ENCODE peak calls at places on chromosomes 3 and 15, in five cellular contexts. U is left lung, C is heart right ventricle, B is H9, A is AG04450. S is an unnamed sample.

GRCh38 chr3:175199961-175200360 is 340.8 kb downstream of the NAALADL2 start:
- DNase-seq in U (no peak), C (no peak), B (no peak), A (no peak), S (no peak)

GRCh38 chr3:43670635-43671522 is 19.9 kb upstream of the ABHD5 start:
- DNase-seq in U (no peak), C (no peak), B (no peak), A (no peak), S (no peak)

GRCh38 chr3:64342940-64343691 is 117.8 kb upstream of the PRICKLE2 start:
- DNase-seq in U (no peak), C (no peak), B (no peak), A (peak), S (no peak)

GRCh38 chr3:10234526-10235230 is 13.6 kb upstream of the TATDN2 start:
- DNase-seq in U (no peak), C (no peak), B (peak), A (no peak), S (no peak)

GRCh38 chr3:192850501-192850981 is 67.1 kb downstream of the MB21D2 start:
- DNase-seq in U (no peak), C (no peak), B (no peak), A (no peak), S (peak)

GRCh38 chr3:59425942-59426341 is 376.1 kb upstream of the CFAP20DC start:
- DNase-seq in U (no peak), C (no peak), B (no peak), A (no peak), S (no peak)

GRCh38 chr3:158419820-158420653 is 151.0 kb upstream of the MLF1 start:
- DNase-seq in U (no peak), C (no peak), B (no peak), A (no peak), S (no peak)

GRCh38 chr15:40249477-40250303 is 10.8 kb downstream of the PAK6 start:
- DNase-seq in U (peak), C (no peak), B (no peak), A (no peak), S (no peak)

GRCh38 chr3:84978833-84979232 is 20.0 kb downstream of the CADM2 start:
- DNase-seq in U (no peak), C (no peak), B (no peak), A (no peak), S (no peak)

GRCh38 chr3:45988100-45988761 is 7.4 kb downstream of the FYCO1 start:
- DNase-seq in U (no peak), C (no peak), B (no peak), A (no peak), S (no peak)
- H3K27ac ChIP-seq in U (peak), C (peak), B (no peak), A (peak), S (peak)

GRCh38 chr3:53132347-53132746 is 2.1 kb upstream of the RFT1 start:
- DNase-seq in U (no peak), C (no peak), B (no peak), A (no peak), S (no peak)

GRCh38 chr3:53129344-53129743 is 891 bp downstream of the RFT1 start:
- DNase-seq in U (no peak), C (no peak), B (no peak), A (no peak), S (no peak)

GRCh38 chr3:53130179-53131135 is at the start of gene RFT1:
- DNase-seq in U (peak), C (peak), B (peak), A (peak), S (peak)

GRCh38 chr3:53134631-53135232 is 4.5 kb upstream of the RFT1 start:
- DNase-seq in U (peak), C (peak), B (peak), A (peak), S (no peak)

GRCh38 chr3:53131136-53131495 is 881 bp upstream of the RFT1 start:
- DNase-seq in U (no peak), C (no peak), B (no peak), A (no peak), S (no peak)
- H3K27ac ChIP-seq in U (peak), C (no peak), B (no peak), A (peak), S (peak)

GRCh38 chr15:41545218-41545617 is 1.2 kb upstream of the RPAP1 start:
- DNase-seq in U (peak), C (no peak), B (no peak), A (no peak), S (no peak)

GRCh38 chr15:41550066-41550805 is 6.2 kb upstream of the RPAP1 start:
- DNase-seq in U (peak), C (no peak), B (no peak), A (no peak), S (no peak)

GRCh38 chr15:41543521-41543870 is 561 bp downstream of the RPAP1 start:
- DNase-seq in U (no peak), C (no peak), B (no peak), A (no peak), S (no peak)

GRCh38 chr15:41546846-41547786 is 3.1 kb upstream of the RPAP1 start:
- DNase-seq in U (peak), C (no peak), B (no peak), A (no peak), S (no peak)

DNA sequence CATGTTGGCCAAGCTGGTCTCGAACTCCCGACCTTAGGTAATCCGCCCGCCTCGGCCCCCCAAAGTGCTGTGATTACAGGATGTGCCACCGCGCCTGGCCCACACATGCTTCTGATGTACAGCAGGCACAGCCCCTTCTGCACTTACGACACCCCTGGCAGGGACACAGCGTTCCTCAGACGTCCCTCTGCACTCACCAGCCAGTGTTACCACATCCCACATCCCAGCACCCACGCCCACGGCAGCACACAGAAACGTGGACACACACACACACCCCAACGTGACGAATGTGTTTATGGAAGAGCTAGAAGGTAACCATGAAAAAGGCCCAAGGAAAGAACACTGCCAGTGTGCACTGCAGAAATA is 576 bp upstream of the RPAP1 start:
- DNase-seq in U (peak), C (no peak), B (no peak), A (no peak), S (no peak)
- H3K27ac ChIP-seq in U (no peak), C (no peak), B (no peak), A (no peak), S (no peak)

GRCh38 chr3:133921592-133921991 is 25.9 kb upstream of the RAB6B start:
- DNase-seq in U (no peak), C (no peak), B (no peak), A (no peak), S (no peak)
- H3K27ac ChIP-seq in U (no peak), C (no peak), B (no peak), A (no peak), S (no peak)

GRCh38 chr3:47016086-47016933 is 36.8 kb downstream of the NBEAL2 start:
- DNase-seq in U (no peak), C (no peak), B (no peak), A (no peak), S (no peak)
- H3K27ac ChIP-seq in U (no peak), C (no peak), B (no peak), A (peak), S (no peak)

DNA sequence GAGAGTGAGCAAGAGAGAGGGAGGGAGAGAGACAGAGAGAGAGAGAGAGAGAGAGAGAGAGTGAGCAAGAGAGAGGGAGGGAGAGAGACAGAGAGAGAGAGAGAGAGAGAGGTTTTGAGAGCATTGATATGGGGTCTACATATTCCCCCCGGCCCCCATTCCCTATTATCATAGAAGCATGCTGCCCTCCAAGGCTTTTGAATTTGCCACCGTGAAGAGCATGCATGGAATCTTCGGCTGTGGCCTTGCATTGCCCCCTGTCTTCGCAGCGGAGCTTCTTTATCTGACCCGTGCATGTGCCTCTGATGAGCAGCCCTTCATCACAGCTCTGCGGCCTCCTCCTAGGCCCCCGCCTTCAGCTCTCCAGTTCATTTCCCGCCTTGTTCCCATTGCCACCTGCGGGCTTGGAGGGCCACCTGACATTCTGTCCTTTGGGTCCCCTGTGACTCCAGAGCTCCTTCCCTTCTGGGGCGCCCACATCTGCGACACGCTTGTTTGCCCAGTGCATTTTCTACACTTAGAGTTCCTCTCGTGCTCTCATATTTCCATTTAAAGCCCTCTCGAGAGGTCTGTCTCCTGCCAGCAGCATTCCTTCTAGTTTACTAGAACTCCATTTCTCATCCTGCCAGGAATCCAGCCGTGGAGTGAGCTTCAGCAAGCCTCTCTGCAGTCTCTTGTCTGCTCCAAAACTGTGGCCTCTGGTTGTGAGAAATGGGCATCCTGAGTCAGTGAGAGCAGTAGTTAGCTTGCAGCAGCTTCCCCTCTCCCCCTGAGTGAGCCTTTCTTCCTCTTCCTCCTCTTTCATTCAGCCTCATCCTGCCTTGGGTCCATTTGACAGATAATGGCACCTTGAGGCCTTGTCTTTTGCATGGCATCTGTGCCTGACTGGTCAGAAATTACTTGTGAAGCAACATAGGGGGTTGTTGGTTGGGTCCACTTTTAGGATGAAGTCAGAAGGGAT is 25.3 kb downstream of the LPP start:
- DNase-seq in U (peak), C (peak), B (no peak), A (peak), S (no peak)
- H3K27ac ChIP-seq in U (peak), C (peak), B (no peak), A (peak), S (no peak)

GRCh38 chr3:124599779-124600693 is 130.2 kb upstream of the UMPS start:
- DNase-seq in U (no peak), C (peak), B (no peak), A (no peak), S (no peak)
- H3K27ac ChIP-seq in U (no peak), C (peak), B (no peak), A (no peak), S (no peak)

GRCh38 chr15:81258455-81258854 is 61.8 kb downstream of the IL16 start:
- DNase-seq in U (no peak), C (no peak), B (no peak), A (no peak), S (no peak)
- H3K27ac ChIP-seq in U (no peak), C (no peak), B (no peak), A (no peak), S (no peak)

GRCh38 chr3:26353052-26353451 is 269.5 kb upstream of the LRRC3B start:
- DNase-seq in U (no peak), C (no peak), B (no peak), A (no peak), S (no peak)
- H3K27ac ChIP-seq in U (no peak), C (no peak), B (no peak), A (no peak), S (no peak)

DNA sequence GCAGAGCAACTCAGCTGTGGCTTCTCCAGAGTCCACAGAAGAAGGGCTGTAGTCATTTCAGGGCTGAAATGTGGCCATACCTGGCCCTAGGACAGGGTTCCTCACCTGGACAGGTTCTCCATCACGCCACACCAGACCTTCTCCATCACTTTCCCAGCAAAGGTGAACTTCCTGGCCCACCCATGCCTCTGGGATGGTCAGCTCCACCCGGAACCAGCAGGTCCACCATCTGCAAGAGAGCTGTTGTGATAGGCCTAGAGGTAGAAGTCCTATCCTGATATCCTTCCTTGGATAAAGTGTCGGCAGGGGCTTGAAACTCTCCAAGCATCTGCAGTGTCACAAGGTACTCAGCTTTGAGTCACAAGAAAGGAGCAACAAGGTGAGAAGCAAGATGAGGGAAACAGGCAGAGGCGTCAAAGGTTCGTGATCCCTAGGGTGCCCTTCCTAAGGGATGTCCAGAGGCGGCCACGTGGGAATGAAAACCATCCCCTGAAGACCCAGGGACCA is 948 bp downstream of the MAN2C1 start:
- DNase-seq in U (no peak), C (no peak), B (no peak), A (no peak), S (no peak)
- H3K27ac ChIP-seq in U (peak), C (no peak), B (no peak), A (no peak), S (peak)

S was measured in caudate nucleus.